ENCODE peak calls at places on chromosomes 13 and 19, in seven cellular contexts. One of them, this sample, is unnamed.
A peak's percentile ranks its signal among the peaks of the same experiment; 100 is the strongest.

GRCh38 chr19:6737873-6738725 is 719 bp upstream of the GPR108 start:
- DNase-seq in HCT116: no peak
- DNase-seq in breast epithelium: peak; percentile 82
- DNase-seq in upper lobe of left lung: no peak
- DNase-seq in transverse colon: peak; percentile 97
- DNase-seq in GM23338: peak; percentile 83
- DNase-seq in K562: peak; percentile 32
- DNase-seq in this sample: peak; percentile 100

GRCh38 chr13:100751826-100752225 is 77.2 kb upstream of the TMTC4 start:
- DNase-seq in HCT116: no peak
- DNase-seq in breast epithelium: no peak
- DNase-seq in upper lobe of left lung: peak; percentile 21
- DNase-seq in transverse colon: no peak
- DNase-seq in GM23338: peak; percentile 8
- DNase-seq in K562: no peak
- DNase-seq in this sample: no peak

GRCh38 chr13:86725105-86725504 is 925.9 kb upstream of the SLITRK6 start:
- DNase-seq in HCT116: no peak
- DNase-seq in breast epithelium: no peak
- DNase-seq in upper lobe of left lung: no peak
- DNase-seq in transverse colon: no peak
- DNase-seq in GM23338: peak; percentile 69
- DNase-seq in K562: no peak
- DNase-seq in this sample: no peak

GRCh38 chr13:101552797-101553196 is 100.3 kb downstream of the ITGBL1 start:
- DNase-seq in HCT116: no peak
- DNase-seq in breast epithelium: no peak
- DNase-seq in upper lobe of left lung: no peak
- DNase-seq in transverse colon: no peak
- DNase-seq in GM23338: no peak
- DNase-seq in K562: no peak
- DNase-seq in this sample: no peak

GRCh38 chr13:32878172-32878571 is 138.1 kb upstream of the KL start:
- DNase-seq in HCT116: no peak
- DNase-seq in breast epithelium: no peak
- DNase-seq in upper lobe of left lung: no peak
- DNase-seq in transverse colon: no peak
- DNase-seq in GM23338: no peak
- DNase-seq in K562: no peak
- DNase-seq in this sample: no peak

GRCh38 chr19:4814625-4815425 is 16.7 kb downstream of the TICAM1 start:
- DNase-seq in HCT116: no peak
- DNase-seq in breast epithelium: no peak
- DNase-seq in upper lobe of left lung: no peak
- DNase-seq in transverse colon: no peak
- DNase-seq in GM23338: no peak
- DNase-seq in K562: no peak
- DNase-seq in this sample: no peak

GRCh38 chr13:27774651-27775050 is 17.6 kb upstream of the GSX1 start:
- DNase-seq in HCT116: no peak
- DNase-seq in breast epithelium: no peak
- DNase-seq in upper lobe of left lung: no peak
- DNase-seq in transverse colon: no peak
- DNase-seq in GM23338: no peak
- DNase-seq in K562: no peak
- DNase-seq in this sample: no peak

GRCh38 chr13:81171065-81171647 is 830.2 kb upstream of the SPRY2 start:
- DNase-seq in HCT116: peak; percentile 3
- DNase-seq in breast epithelium: no peak
- DNase-seq in upper lobe of left lung: no peak
- DNase-seq in transverse colon: no peak
- DNase-seq in GM23338: peak; percentile 48
- DNase-seq in K562: peak; percentile 6
- DNase-seq in this sample: no peak

GRCh38 chr19:38293281-38293680 is 10.8 kb upstream of the C19orf33 start:
- DNase-seq in HCT116: no peak
- DNase-seq in breast epithelium: no peak
- DNase-seq in upper lobe of left lung: no peak
- DNase-seq in transverse colon: no peak
- DNase-seq in GM23338: no peak
- DNase-seq in K562: no peak
- DNase-seq in this sample: no peak

GRCh38 chr19:18777725-18778389 is 13.2 kb downstream of the COMP start:
- DNase-seq in HCT116: no peak
- DNase-seq in breast epithelium: no peak
- DNase-seq in upper lobe of left lung: no peak
- DNase-seq in transverse colon: no peak
- DNase-seq in GM23338: no peak
- DNase-seq in K562: no peak
- DNase-seq in this sample: no peak

GRCh38 chr19:10227215-10227971 is 3.7 kb downstream of the S1PR2 start:
- DNase-seq in HCT116: no peak
- DNase-seq in breast epithelium: peak; percentile 78
- DNase-seq in upper lobe of left lung: peak; percentile 67
- DNase-seq in transverse colon: no peak
- DNase-seq in GM23338: peak; percentile 61
- DNase-seq in K562: peak; percentile 34
- DNase-seq in this sample: peak; percentile 16

GRCh38 chr13:100399455-100399854 is 189.1 kb downstream of the GGACT start:
- DNase-seq in HCT116: no peak
- DNase-seq in breast epithelium: no peak
- DNase-seq in upper lobe of left lung: no peak
- DNase-seq in transverse colon: no peak
- DNase-seq in GM23338: no peak
- DNase-seq in K562: no peak
- DNase-seq in this sample: no peak

GRCh38 chr19:10662384-10663251 is 8.5 kb downstream of the ILF3 start:
- DNase-seq in HCT116: no peak
- DNase-seq in breast epithelium: no peak
- DNase-seq in upper lobe of left lung: no peak
- DNase-seq in transverse colon: no peak
- DNase-seq in GM23338: no peak
- DNase-seq in K562: no peak
- DNase-seq in this sample: no peak

GRCh38 chr13:41756198-41756885 is 204.6 kb downstream of the VWA8 start:
- DNase-seq in HCT116: no peak
- DNase-seq in breast epithelium: no peak
- DNase-seq in upper lobe of left lung: no peak
- DNase-seq in transverse colon: no peak
- DNase-seq in GM23338: no peak
- DNase-seq in K562: no peak
- DNase-seq in this sample: no peak

GRCh38 chr13:39038569-39038898 is 278 bp downstream of the NHLRC3 start:
- DNase-seq in HCT116: no peak
- DNase-seq in breast epithelium: no peak
- DNase-seq in upper lobe of left lung: peak; percentile 70
- DNase-seq in transverse colon: peak; percentile 35
- DNase-seq in GM23338: no peak
- DNase-seq in K562: no peak
- DNase-seq in this sample: no peak

GRCh38 chr19:7928741-7929701 is 3.1 kb upstream of the CTXN1 start:
- DNase-seq in HCT116: no peak
- DNase-seq in breast epithelium: peak; percentile 81
- DNase-seq in upper lobe of left lung: peak; percentile 85
- DNase-seq in transverse colon: no peak
- DNase-seq in GM23338: peak; percentile 89
- DNase-seq in K562: peak; percentile 66
- DNase-seq in this sample: peak; percentile 68
- TF ChIP-seq POLR2AphosphoS5 in HCT116: peak; percentile 32
- TF ChIP-seq POLR2AphosphoS5 in breast epithelium: peak; percentile 21
- TF ChIP-seq POLR2AphosphoS5 in upper lobe of left lung: no peak
- TF ChIP-seq POLR2AphosphoS5 in transverse colon: no peak
- TF ChIP-seq POLR2AphosphoS5 in GM23338: no peak
- TF ChIP-seq POLR2AphosphoS5 in K562: peak; percentile 26
- TF ChIP-seq POLR2AphosphoS5 in this sample: peak; percentile 73

GRCh38 chr19:40422428-40423226 is 3.2 kb downstream of the SERTAD1 start:
- DNase-seq in HCT116: no peak
- DNase-seq in breast epithelium: no peak
- DNase-seq in upper lobe of left lung: peak; percentile 84
- DNase-seq in transverse colon: no peak
- DNase-seq in GM23338: no peak
- DNase-seq in K562: no peak
- DNase-seq in this sample: no peak
- H3K27ac ChIP-seq in HCT116: peak overlapping the region; percentile 99
- H3K27ac ChIP-seq in breast epithelium: peak overlapping the region; percentile 64
- H3K27ac ChIP-seq in upper lobe of left lung: peak overlapping the region; percentile 97
- H3K27ac ChIP-seq in transverse colon: peak overlapping the region; percentile 100
- H3K27ac ChIP-seq in GM23338: no peak overlapping the region
- H3K27ac ChIP-seq in K562: no peak overlapping the region
- H3K27ac ChIP-seq in this sample: peak overlapping the region; percentile 100

DNA sequence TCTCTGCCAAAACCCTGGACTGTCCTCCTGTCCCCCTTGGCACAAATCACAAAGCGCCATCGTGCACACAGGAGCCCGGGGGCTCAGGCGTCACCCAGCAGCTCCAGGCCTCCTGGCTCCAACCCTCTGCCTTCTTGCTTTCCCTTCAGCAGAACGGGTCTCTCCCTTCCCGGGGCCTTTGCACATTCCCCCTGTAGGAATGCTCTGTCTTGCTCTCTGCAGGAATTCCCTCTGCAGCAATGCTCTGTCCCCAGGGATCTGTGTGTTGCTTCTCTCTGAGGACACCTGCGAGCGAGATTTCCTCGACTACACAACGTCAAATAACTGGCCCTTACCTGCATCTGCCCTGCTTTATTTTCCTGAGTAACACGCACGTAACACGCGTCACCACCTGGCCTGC is 13.3 kb upstream of the RASA3 start:
- DNase-seq in HCT116: no peak
- DNase-seq in breast epithelium: no peak
- DNase-seq in upper lobe of left lung: no peak
- DNase-seq in transverse colon: no peak
- DNase-seq in GM23338: no peak
- DNase-seq in K562: no peak
- DNase-seq in this sample: no peak
- H3K4me1 ChIP-seq in HCT116: peaks cover 4% of the 10 kb centered on the region
- H3K4me1 ChIP-seq in breast epithelium: no peaks in the 10 kb centered on the region
- H3K4me1 ChIP-seq in upper lobe of left lung: peaks cover 18% of the 10 kb centered on the region
- H3K4me1 ChIP-seq in transverse colon: peaks cover 22% of the 10 kb centered on the region
- H3K4me1 ChIP-seq in GM23338: no peaks in the 10 kb centered on the region
- H3K4me1 ChIP-seq in K562: peaks cover 11% of the 10 kb centered on the region
- H3K4me1 ChIP-seq in this sample: peaks cover 3% of the 10 kb centered on the region

GRCh38 chr13:44541601-44542000 is 34.5 kb downstream of the TSC22D1 start:
- DNase-seq in HCT116: no peak
- DNase-seq in breast epithelium: no peak
- DNase-seq in upper lobe of left lung: no peak
- DNase-seq in transverse colon: no peak
- DNase-seq in GM23338: peak; percentile 17
- DNase-seq in K562: no peak
- DNase-seq in this sample: no peak
- TF ChIP-seq POLR2AphosphoS5 in HCT116: no peak
- TF ChIP-seq POLR2AphosphoS5 in breast epithelium: no peak
- TF ChIP-seq POLR2AphosphoS5 in upper lobe of left lung: no peak
- TF ChIP-seq POLR2AphosphoS5 in transverse colon: no peak
- TF ChIP-seq POLR2AphosphoS5 in GM23338: no peak
- TF ChIP-seq POLR2AphosphoS5 in K562: no peak
- TF ChIP-seq POLR2AphosphoS5 in this sample: no peak